ENCODE peak calls at places on chromosomes 4 and X, in five cellular contexts. F, R, S, B and T are unnamed samples.
A peak's percentile ranks its signal among the peaks of the same experiment; 100 is the strongest.

GRCh38 chrX:149569770-149570169 is 17.5 kb downstream of the MAGEA9B start:
- DNase-seq in F (no peak), R (no peak), S (no peak), B (no peak), T (no peak)

GRCh38 chr4:4941741-4942140 is 77.5 kb downstream of the CYTL1 start:
- DNase-seq in F (no peak), R (no peak), S (no peak), B (no peak), T (no peak)

GRCh38 chr4:48931459-48931858 is 24.9 kb upstream of the OCIAD2 start:
- DNase-seq in F (peak; percentile 28), R (no peak), S (no peak), B (no peak), T (no peak)

GRCh38 chrX:72216973-72217372 is 21.9 kb downstream of the ERCC6L start:
- DNase-seq in F (no peak), R (no peak), S (no peak), B (no peak), T (no peak)

GRCh38 chr4:38344929-38345328 is 319.1 kb upstream of the KLF3 start:
- DNase-seq in F (no peak), R (no peak), S (no peak), B (no peak), T (no peak)

GRCh38 chrX:100928660-100929613 is at the start of gene XKRX:
- DNase-seq in F (peak; percentile 42), R (peak; percentile 43), S (peak; percentile 50), B (no peak), T (peak; percentile 38)

GRCh38 chrX:18674417-18674787 is 2.5 kb upstream of the RS1 start:
- DNase-seq in F (no peak), R (peak; percentile 39), S (peak; percentile 47), B (peak; percentile 61), T (no peak)

GRCh38 chr4:12488672-12489071 is 995.5 kb downstream of the RAB28 start:
- DNase-seq in F (no peak), R (no peak), S (no peak), B (peak; percentile 67), T (no peak)

GRCh38 chrX:151363316-151363715 is 33.7 kb upstream of the VMA21 start:
- DNase-seq in F (no peak), R (no peak), S (no peak), B (no peak), T (no peak)

GRCh38 chr4:31125496-31125895 is 405.3 kb downstream of the PCDH7 start:
- DNase-seq in F (no peak), R (no peak), S (no peak), B (no peak), T (no peak)

GRCh38 chr4:159355456-159355855 is 252.6 kb downstream of the RAPGEF2 start:
- DNase-seq in F (no peak), R (no peak), S (no peak), B (no peak), T (no peak)

GRCh38 chr4:168713193-168713592 is 216.3 kb downstream of the PALLD start:
- DNase-seq in F (no peak), R (no peak), S (no peak), B (no peak), T (no peak)

GRCh38 chr4:150010525-150011126 is 67.6 kb upstream of the DCLK2 start:
- DNase-seq in F (peak; percentile 74), R (peak; percentile 27), S (no peak), B (no peak), T (no peak)

GRCh38 chr4:954211-955020 is 19.0 kb downstream of the DGKQ start:
- DNase-seq in F (no peak), R (peak; percentile 6), S (peak; percentile 30), B (no peak), T (no peak)

GRCh38 chr4:176238157-176238608 is 30.8 kb downstream of the ASB5 start:
- DNase-seq in F (peak; percentile 90), R (no peak), S (no peak), B (no peak), T (no peak)

GRCh38 chr4:153333874-153334273 is 10.6 kb upstream of the MND1 start:
- DNase-seq in F (no peak), R (no peak), S (no peak), B (no peak), T (no peak)

GRCh38 chr4:24850669-24851068 is 55.3 kb downstream of the SOD3 start:
- DNase-seq in F (peak; percentile 77), R (no peak), S (no peak), B (no peak), T (no peak)

GRCh38 chrX:72276478-72276953 is 532 bp downstream of the RPS4X start:
- DNase-seq in F (no peak), R (no peak), S (no peak), B (no peak), T (no peak)

GRCh38 chr4:24529555-24529954 is 54.8 kb downstream of the DHX15 start:
- DNase-seq in F (no peak), R (no peak), S (no peak), B (no peak), T (no peak)

GRCh38 chrX:114717921-114718320 is 134.0 kb downstream of the HTR2C start:
- DNase-seq in F (no peak), R (no peak), S (no peak), B (no peak), T (no peak)

GRCh38 chrX:115958687-115959359 is 211.7 kb upstream of the AGTR2 start:
- DNase-seq in F (no peak), R (no peak), S (no peak), B (no peak), T (no peak)

GRCh38 chr4:114399085-114399484 is 199.5 kb upstream of the UGT8 start:
- DNase-seq in F (no peak), R (no peak), S (no peak), B (no peak), T (no peak)

GRCh38 chr4:149145803-149146202 is 669.8 kb downstream of the IQCM start:
- DNase-seq in F (no peak), R (no peak), S (no peak), B (no peak), T (no peak)

GRCh38 chr4:82801910-82802521 is 3.4 kb upstream of the SCD5 start:
- DNase-seq in F (peak; percentile 71), R (no peak), S (no peak), B (no peak), T (no peak)

GRCh38 chrX:19225906-19226305 is 103.6 kb upstream of the ADGRG2 start:
- DNase-seq in F (no peak), R (no peak), S (no peak), B (no peak), T (no peak)

GRCh38 chr4:112747035-112747434 is 110.1 kb downstream of the LARP7 start:
- DNase-seq in F (no peak), R (no peak), S (no peak), B (no peak), T (no peak)

GRCh38 chrX:70445197-70445656 is 592 bp downstream of the DLG3 start:
- DNase-seq in F (no peak), R (no peak), S (no peak), B (no peak), T (no peak)

GRCh38 chr4:4420421-4420820 is 33.5 kb downstream of the NSG1 start:
- DNase-seq in F (no peak), R (no peak), S (no peak), B (no peak), T (no peak)

DNA sequence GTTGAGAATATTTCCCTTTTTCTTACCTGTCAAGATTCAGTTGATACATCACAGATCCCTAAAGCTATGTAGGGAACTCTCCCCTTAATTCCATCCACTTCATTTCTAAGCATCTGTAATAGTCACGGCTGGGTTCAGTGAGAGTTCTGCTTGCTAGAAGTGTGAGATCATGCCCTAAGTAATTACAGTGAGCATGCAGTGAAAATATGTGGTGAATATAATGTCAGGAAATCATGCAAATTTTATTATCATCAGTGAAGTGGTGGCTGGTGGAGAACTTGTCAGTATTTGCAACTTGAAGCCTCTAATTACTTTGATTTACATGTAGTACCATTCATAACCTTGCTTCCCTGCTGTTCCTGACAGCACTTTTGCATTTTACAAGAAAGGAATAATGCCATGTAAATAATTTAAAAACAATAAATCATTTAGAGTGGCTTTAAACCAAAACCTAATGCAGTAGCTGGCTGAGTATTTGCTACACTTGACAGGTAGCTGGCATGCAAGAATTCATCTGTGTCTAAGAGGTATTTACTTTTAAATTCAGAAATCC is 28.3 kb upstream of the CFAP299 start:
- DNase-seq in F (peak; percentile 56), R (no peak), S (no peak), B (no peak), T (no peak)
- H3K4me1 ChIP-seq in F (peaks cover 31% of the 10 kb centered on the region), R (no peaks in the 10 kb centered on the region), S (no peaks in the 10 kb centered on the region), B (no peaks in the 10 kb centered on the region), T (no peaks in the 10 kb centered on the region)

DNA sequence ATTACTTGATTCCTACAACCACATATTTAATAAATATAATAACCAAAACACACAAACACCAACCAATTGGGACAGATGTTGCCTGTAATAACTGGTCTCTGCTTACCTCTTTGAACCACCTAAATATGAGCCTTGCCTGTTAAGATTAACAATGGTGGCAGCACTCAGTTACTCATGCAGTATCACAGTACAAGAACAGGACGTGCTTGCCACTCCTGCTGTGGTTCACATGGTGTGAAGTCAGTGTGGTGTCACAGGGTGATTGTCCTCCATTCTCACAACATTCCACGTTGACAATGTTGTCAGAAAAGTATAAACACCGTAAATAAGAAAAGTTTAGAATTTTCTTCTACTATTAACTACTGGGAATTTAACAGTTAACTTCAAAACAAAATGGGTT is 365.0 kb downstream of the PPP3CA start:
- DNase-seq in F (no peak), R (no peak), S (no peak), B (no peak), T (no peak)
- H3K4me1 ChIP-seq in F (peaks cover 50% of the 10 kb centered on the region), R (peaks cover 2% of the 10 kb centered on the region), S (no peaks in the 10 kb centered on the region), B (no peaks in the 10 kb centered on the region), T (no peaks in the 10 kb centered on the region)

DNA sequence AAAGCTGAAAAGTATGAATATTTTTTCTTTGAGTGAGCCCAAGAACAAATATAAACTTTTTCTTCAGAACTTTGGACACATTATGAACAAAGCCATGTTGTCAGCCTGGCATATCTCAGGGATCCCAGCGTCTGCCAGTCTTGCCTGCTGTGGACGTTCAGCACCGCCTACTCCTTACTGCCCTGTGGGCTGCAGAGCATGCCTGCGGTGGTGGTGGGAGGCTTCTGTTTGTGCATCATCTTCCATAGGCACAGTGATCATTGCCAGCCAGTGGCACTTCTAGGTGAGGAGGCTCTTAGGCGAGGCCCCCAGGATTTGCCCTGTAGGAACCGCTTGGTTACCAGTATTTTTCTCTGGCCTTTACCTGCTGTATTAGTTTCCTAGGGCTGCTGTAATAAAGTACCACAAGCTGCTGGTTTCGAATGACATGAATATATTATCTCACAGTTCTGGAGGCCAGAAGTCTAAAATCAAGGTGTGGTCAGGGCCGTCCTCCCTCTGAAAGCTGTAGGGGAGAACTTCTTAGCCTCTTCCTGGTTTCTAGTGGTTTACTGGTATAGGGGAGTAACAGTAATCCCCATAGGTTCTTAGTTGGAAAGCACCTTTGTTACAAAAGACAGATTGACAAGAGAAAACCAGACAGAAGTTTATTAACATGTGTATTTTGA is 15.4 kb downstream of the ANXA3 start:
- DNase-seq in F (no peak), R (no peak), S (no peak), B (no peak), T (no peak)
- H3K4me1 ChIP-seq in F (peaks cover 23% of the 10 kb centered on the region), R (peaks cover 2% of the 10 kb centered on the region), S (no peaks in the 10 kb centered on the region), B (no peaks in the 10 kb centered on the region), T (no peaks in the 10 kb centered on the region)

GRCh38 chr4:163614866-163615265 is 120.4 kb downstream of the TMA16 start:
- DNase-seq in F (no peak), R (no peak), S (no peak), B (no peak), T (no peak)

GRCh38 chr4:163611784-163612445 is 117.4 kb downstream of the TMA16 start:
- DNase-seq in F (no peak), R (no peak), S (no peak), B (no peak), T (no peak)

GRCh38 chr4:163613375-163613774 is 118.9 kb downstream of the TMA16 start:
- DNase-seq in F (no peak), R (no peak), S (no peak), B (no peak), T (no peak)

GRCh38 chr4:163611172-163611571 is 116.7 kb downstream of the TMA16 start:
- DNase-seq in F (no peak), R (no peak), S (no peak), B (no peak), T (no peak)

GRCh38 chr4:163612762-163613161 is 118.3 kb downstream of the TMA16 start:
- DNase-seq in F (no peak), R (no peak), S (no peak), B (no peak), T (no peak)
- H3K4me1 ChIP-seq in F (no peaks in the 10 kb centered on the region), R (no peaks in the 10 kb centered on the region), S (no peaks in the 10 kb centered on the region), B (no peaks in the 10 kb centered on the region), T (no peaks in the 10 kb centered on the region)